ENCODE peak calls at places on chromosomes 13 and 19, in nine cellular contexts. K, P, Y, N, W, H, O, Q and G are unnamed samples. For H3K36me3, the result is how much of the 10 kb centered on the place peaks cover.

GRCh38 chr19:38734426-38735256 is 9.6 kb downstream of the CAPN12 start:
- DNase-seq in K (peak), P (no peak), Y (no peak), N (peak), W (peak), H (peak), O (peak), Q (no peak), G (no peak)

GRCh38 chr13:39321578-39321977 is 281.4 kb downstream of the LHFPL6 start:
- DNase-seq in K (peak), P (peak), Y (no peak), N (no peak), W (no peak), H (no peak), O (no peak), Q (peak), G (no peak)

GRCh38 chr19:43504426-43505185 is at the start of gene PHLDB3:
- DNase-seq in K (peak), P (no peak), Y (no peak), N (peak), W (peak), H (no peak), O (peak), Q (no peak), G (no peak)

GRCh38 chr19:47391510-47392223 is 27.7 kb downstream of the MEIS3 start:
- DNase-seq in K (peak), P (peak), Y (peak), N (peak), W (peak), H (peak), O (peak), Q (peak), G (peak)

GRCh38 chr19:30857966-30858490 is 485.8 kb downstream of the ZNF536 start:
- DNase-seq in K (no peak), P (no peak), Y (peak), N (no peak), W (no peak), H (no peak), O (no peak), Q (no peak), G (no peak)

GRCh38 chr13:72535076-72535475 is 192.4 kb downstream of the MZT1 start:
- DNase-seq in K (no peak), P (no peak), Y (no peak), N (no peak), W (no peak), H (peak), O (no peak), Q (no peak), G (peak)

GRCh38 chr19:17401628-17402027 is 3.8 kb downstream of the BST2 start:
- DNase-seq in K (no peak), P (no peak), Y (no peak), N (no peak), W (no peak), H (no peak), O (no peak), Q (no peak), G (no peak)

GRCh38 chr19:18846862-18847515 is 15.2 kb downstream of the UPF1 start:
- DNase-seq in K (peak), P (peak), Y (no peak), N (peak), W (peak), H (peak), O (peak), Q (peak), G (peak)

GRCh38 chr13:39397221-39397620 is 205.8 kb downstream of the LHFPL6 start:
- DNase-seq in K (no peak), P (no peak), Y (no peak), N (no peak), W (no peak), H (no peak), O (no peak), Q (no peak), G (no peak)

GRCh38 chr13:70457474-70457873 is 349.2 kb upstream of the KLHL1 start:
- DNase-seq in K (no peak), P (no peak), Y (no peak), N (no peak), W (no peak), H (no peak), O (no peak), Q (no peak), G (no peak)

GRCh38 chr13:110924639-110924934 is 9.7 kb upstream of the ANKRD10 start:
- DNase-seq in K (no peak), P (no peak), Y (no peak), N (no peak), W (no peak), H (no peak), O (no peak), Q (no peak), G (no peak)

GRCh38 chr13:33164331-33164730 is 121.2 kb downstream of the STARD13 start:
- DNase-seq in K (no peak), P (no peak), Y (no peak), N (no peak), W (no peak), H (no peak), O (no peak), Q (no peak), G (no peak)

GRCh38 chr19:18160792-18161690 is 8.1 kb downstream of the PIK3R2 start:
- DNase-seq in K (peak), P (peak), Y (no peak), N (peak), W (peak), H (peak), O (peak), Q (peak), G (peak)

GRCh38 chr19:12064266-12065099 is at the start of gene ZNF844:
- DNase-seq in K (peak), P (peak), Y (peak), N (peak), W (peak), H (peak), O (peak), Q (peak), G (peak)

GRCh38 chr13:34462843-34463242 is 479.2 kb upstream of the NBEA start:
- DNase-seq in K (no peak), P (no peak), Y (no peak), N (no peak), W (no peak), H (no peak), O (no peak), Q (no peak), G (no peak)

GRCh38 chr19:19354007-19354406 is 33.4 kb downstream of the MAU2 start:
- DNase-seq in K (no peak), P (no peak), Y (no peak), N (no peak), W (no peak), H (no peak), O (no peak), Q (no peak), G (no peak)

GRCh38 chr13:23175920-23176319 is 4.9 kb upstream of the SGCG start:
- DNase-seq in K (no peak), P (no peak), Y (no peak), N (no peak), W (no peak), H (no peak), O (no peak), Q (no peak), G (peak)

GRCh38 chr19:40588110-40588854 is 11.6 kb downstream of the SHKBP1 start:
- DNase-seq in K (no peak), P (no peak), Y (no peak), N (no peak), W (no peak), H (no peak), O (no peak), Q (no peak), G (no peak)

GRCh38 chr19:46081928-46082727 is 41.3 kb upstream of the IGFL4 start:
- DNase-seq in K (no peak), P (no peak), Y (no peak), N (no peak), W (peak), H (peak), O (peak), Q (peak), G (peak)

GRCh38 chr13:36192166-36192565 is 22.2 kb downstream of the SOHLH2 start:
- DNase-seq in K (no peak), P (no peak), Y (no peak), N (no peak), W (no peak), H (no peak), O (no peak), Q (no peak), G (no peak)

GRCh38 chr19:44142014-44142523 is 715 bp downstream of the ZNF234 start:
- DNase-seq in K (no peak), P (no peak), Y (no peak), N (no peak), W (peak), H (peak), O (no peak), Q (no peak), G (peak)

GRCh38 chr19:18063463-18063862 is 23.3 kb downstream of the IL12RB1 start:
- DNase-seq in K (no peak), P (no peak), Y (no peak), N (no peak), W (no peak), H (peak), O (no peak), Q (no peak), G (no peak)

GRCh38 chr19:12194827-12195500 is 32.1 kb downstream of the ZNF136 start:
- DNase-seq in K (peak), P (peak), Y (peak), N (peak), W (peak), H (no peak), O (peak), Q (peak), G (peak)

GRCh38 chr13:85266771-85267170 is 532.4 kb downstream of the SLITRK6 start:
- DNase-seq in K (no peak), P (no peak), Y (no peak), N (no peak), W (no peak), H (peak), O (no peak), Q (no peak), G (no peak)
- H3K27ac ChIP-seq in K (no peak), P (no peak), Y (no peak), N (no peak), W (no peak), H (no peak), O (no peak), Q (no peak), G (no peak)

GRCh38 chr19:52917531-52917930 is 5.7 kb downstream of the ZNF888 start:
- DNase-seq in K (no peak), P (no peak), Y (no peak), N (no peak), W (no peak), H (no peak), O (no peak), Q (no peak), G (no peak)

GRCh38 chr19:52923782-52924593 is 760 bp upstream of the ZNF888 start:
- DNase-seq in K (peak), P (peak), Y (no peak), N (peak), W (peak), H (no peak), O (peak), Q (peak), G (no peak)

GRCh38 chr19:52922841-52923781 is at the start of gene ZNF888:
- DNase-seq in K (peak), P (peak), Y (peak), N (peak), W (peak), H (peak), O (peak), Q (peak), G (peak)
- TF ChIP-seq CTCF in K (no peak), P (no peak), Y (no peak), N (no peak), W (no peak), H (no peak), O (no peak), Q (no peak), G (no peak)

GRCh38 chr19:54837542-54837941 is 12.7 kb upstream of the KIR3DL2 start:
- DNase-seq in K (no peak), P (no peak), Y (no peak), N (no peak), W (no peak), H (no peak), O (no peak), Q (no peak), G (no peak)
- H3K36me3 ChIP-seq in K (under half), P (under half), Y (under half), N (under half), W (under half), H (under half), O (under half), Q (under half), G (under half)

GRCh38 chr19:13865243-13865577 is 11.7 kb upstream of the NANOS3 start:
- DNase-seq in K (no peak), P (no peak), Y (no peak), N (no peak), W (no peak), H (no peak), O (no peak), Q (no peak), G (no peak)
- H3K27ac ChIP-seq in K (peak), P (peak), Y (peak), N (no peak), W (no peak), H (no peak), O (peak), Q (no peak), G (peak)

GRCh38 chr13:81017525-81018152 is 676.7 kb upstream of the SPRY2 start:
- DNase-seq in K (no peak), P (no peak), Y (no peak), N (no peak), W (no peak), H (peak), O (no peak), Q (no peak), G (peak)

GRCh38 chr13:81012031-81012430 is 671.1 kb upstream of the SPRY2 start:
- DNase-seq in K (no peak), P (no peak), Y (no peak), N (no peak), W (no peak), H (no peak), O (no peak), Q (no peak), G (no peak)
- TF ChIP-seq CTCF in K (no peak), P (no peak), Y (no peak), N (no peak), W (no peak), H (no peak), O (no peak), Q (no peak), G (no peak)

GRCh38 chr19:5143471-5144411 is 174.8 kb downstream of the KDM4B start:
- DNase-seq in K (no peak), P (no peak), Y (no peak), N (peak), W (no peak), H (no peak), O (no peak), Q (no peak), G (no peak)
- H3K36me3 ChIP-seq in K (half or more), P (under half), Y (half or more), N (half or more), W (under half), H (under half), O (under half), Q (under half), G (under half)

GRCh38 chr13:50065712-50066111 is 50.5 kb downstream of the KCNRG start:
- DNase-seq in K (no peak), P (no peak), Y (no peak), N (no peak), W (no peak), H (no peak), O (no peak), Q (no peak), G (no peak)
- H3K27ac ChIP-seq in K (no peak), P (no peak), Y (no peak), N (no peak), W (no peak), H (no peak), O (no peak), Q (no peak), G (no peak)

DNA sequence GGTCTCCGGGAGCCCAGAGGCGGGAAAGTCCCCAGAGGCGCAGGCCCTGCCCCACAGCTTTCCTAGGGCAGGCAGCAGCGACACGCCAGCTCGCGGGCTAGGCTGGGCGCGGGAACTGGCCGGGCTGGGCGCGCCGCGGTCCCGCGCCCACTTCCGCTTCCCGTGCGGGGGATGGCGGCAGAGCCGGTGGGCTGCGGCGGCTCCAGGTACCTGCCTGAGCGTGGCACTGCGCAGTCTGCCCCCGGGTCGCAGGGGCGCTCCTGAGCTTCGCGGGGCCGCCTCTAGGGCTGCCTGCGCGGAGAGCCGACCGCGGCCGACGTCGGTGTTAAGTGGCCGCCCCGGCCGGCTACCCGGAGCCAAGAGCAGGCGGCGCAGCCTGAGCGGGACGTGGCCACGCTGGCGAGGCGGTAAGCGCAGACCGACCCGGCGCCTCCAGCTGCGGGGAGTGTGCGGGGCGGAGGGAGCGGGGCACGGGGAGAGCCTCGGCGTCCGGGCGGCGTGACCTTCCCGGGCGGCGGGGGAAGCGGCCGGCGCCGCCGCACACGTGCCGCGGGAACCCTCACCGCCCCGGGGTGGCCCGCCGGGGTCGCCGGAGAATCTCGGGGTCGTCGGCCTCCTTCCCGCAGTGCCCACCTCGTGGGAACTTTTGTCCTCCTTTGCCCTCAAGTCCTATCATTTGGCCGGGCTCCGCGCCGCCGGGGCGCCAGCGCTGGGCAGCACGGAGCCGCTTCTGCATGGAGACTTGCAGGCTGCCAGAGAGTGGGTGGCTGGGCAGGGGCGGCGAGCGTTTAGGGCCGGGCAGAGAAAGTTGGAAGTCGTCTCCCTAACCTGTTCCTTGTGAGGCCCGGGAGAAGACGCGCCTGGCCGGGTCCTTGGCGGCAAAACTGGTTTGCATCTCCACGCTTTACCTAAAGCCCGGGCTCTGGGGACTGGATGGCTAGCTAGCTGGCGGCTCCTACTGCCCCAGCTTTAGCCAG is 31.4 kb upstream of the MPHOSPH8 start:
- DNase-seq in K (no peak), P (no peak), Y (no peak), N (peak), W (peak), H (peak), O (no peak), Q (no peak), G (peak)
- TF ChIP-seq CTCF in K (no peak), P (no peak), Y (no peak), N (peak), W (no peak), H (peak), O (no peak), Q (no peak), G (peak)